ENCODE peak calls at places on chromosome 17, in eight cellular contexts. One of them, this sample, is unnamed.

GRCh38 chr17:81843713-81844326 is 9.0 kb upstream of the PPP1R27 start:
- DNase-seq in activated CD4-positive, CD25-positive, alpha-beta regulatory T cell: no peak
- DNase-seq in stimulated activated CD4-positive, alpha-beta T cell treated with anti-CD3 and anti-CD28 coated beads, Interleukin-4, amount 100 ng/mL, for 1 hour: no peak
- DNase-seq in progenitor cell of endocrine pancreas: no peak
- DNase-seq in left cardiac atrium: no peak
- DNase-seq in CD8-positive, alpha-beta T cell: no peak
- DNase-seq in fibroblast of villous mesenchyme: no peak
- DNase-seq in HS-5: no peak
- DNase-seq in this sample: no peak

GRCh38 chr17:8991514-8992285 is 26.2 kb upstream of the PIK3R5 start:
- DNase-seq in activated CD4-positive, CD25-positive, alpha-beta regulatory T cell: peak
- DNase-seq in stimulated activated CD4-positive, alpha-beta T cell treated with anti-CD3 and anti-CD28 coated beads, Interleukin-4, amount 100 ng/mL, for 1 hour: peak
- DNase-seq in HS-5: peak
- DNase-seq in progenitor cell of endocrine pancreas: peak
- DNase-seq in fibroblast of villous mesenchyme: peak
- DNase-seq in CD8-positive, alpha-beta T cell: peak
- DNase-seq in left cardiac atrium: peak
- DNase-seq in this sample: no peak

GRCh38 chr17:35801583-35802224 is 6.3 kb upstream of the MMP28 start:
- DNase-seq in stimulated activated CD4-positive, alpha-beta T cell treated with anti-CD3 and anti-CD28 coated beads, Interleukin-4, amount 100 ng/mL, for 1 hour: no peak
- DNase-seq in HS-5: no peak
- DNase-seq in progenitor cell of endocrine pancreas: no peak
- DNase-seq in left cardiac atrium: peak
- DNase-seq in activated CD4-positive, CD25-positive, alpha-beta regulatory T cell: no peak
- DNase-seq in CD8-positive, alpha-beta T cell: peak
- DNase-seq in fibroblast of villous mesenchyme: peak
- DNase-seq in this sample: no peak

GRCh38 chr17:42274812-42275526 is 1.2 kb downstream of the STAT5B start:
- DNase-seq in HS-5: no peak
- DNase-seq in CD8-positive, alpha-beta T cell: no peak
- DNase-seq in fibroblast of villous mesenchyme: no peak
- DNase-seq in activated CD4-positive, CD25-positive, alpha-beta regulatory T cell: no peak
- DNase-seq in stimulated activated CD4-positive, alpha-beta T cell treated with anti-CD3 and anti-CD28 coated beads, Interleukin-4, amount 100 ng/mL, for 1 hour: no peak
- DNase-seq in progenitor cell of endocrine pancreas: no peak
- DNase-seq in left cardiac atrium: no peak
- DNase-seq in this sample: no peak

GRCh38 chr17:81237591-81238489 is 1.0 kb downstream of the TEPSIN start:
- DNase-seq in left cardiac atrium: no peak
- DNase-seq in progenitor cell of endocrine pancreas: no peak
- DNase-seq in HS-5: no peak
- DNase-seq in fibroblast of villous mesenchyme: no peak
- DNase-seq in activated CD4-positive, CD25-positive, alpha-beta regulatory T cell: no peak
- DNase-seq in stimulated activated CD4-positive, alpha-beta T cell treated with anti-CD3 and anti-CD28 coated beads, Interleukin-4, amount 100 ng/mL, for 1 hour: no peak
- DNase-seq in CD8-positive, alpha-beta T cell: no peak
- DNase-seq in this sample: no peak

GRCh38 chr17:75720656-75721462 is at the start of gene ITGB4:
- DNase-seq in activated CD4-positive, CD25-positive, alpha-beta regulatory T cell: no peak
- DNase-seq in stimulated activated CD4-positive, alpha-beta T cell treated with anti-CD3 and anti-CD28 coated beads, Interleukin-4, amount 100 ng/mL, for 1 hour: peak
- DNase-seq in CD8-positive, alpha-beta T cell: peak
- DNase-seq in progenitor cell of endocrine pancreas: peak
- DNase-seq in left cardiac atrium: peak
- DNase-seq in HS-5: no peak
- DNase-seq in fibroblast of villous mesenchyme: no peak
- DNase-seq in this sample: no peak

GRCh38 chr17:29561541-29562517 is 5.0 kb downstream of the ABHD15 start:
- DNase-seq in stimulated activated CD4-positive, alpha-beta T cell treated with anti-CD3 and anti-CD28 coated beads, Interleukin-4, amount 100 ng/mL, for 1 hour: no peak
- DNase-seq in left cardiac atrium: no peak
- DNase-seq in CD8-positive, alpha-beta T cell: no peak
- DNase-seq in HS-5: no peak
- DNase-seq in fibroblast of villous mesenchyme: peak
- DNase-seq in activated CD4-positive, CD25-positive, alpha-beta regulatory T cell: no peak
- DNase-seq in progenitor cell of endocrine pancreas: no peak
- DNase-seq in this sample: no peak

GRCh38 chr17:17350491-17351355 is 47.5 kb downstream of the NT5M start:
- DNase-seq in CD8-positive, alpha-beta T cell: no peak
- DNase-seq in progenitor cell of endocrine pancreas: no peak
- DNase-seq in fibroblast of villous mesenchyme: no peak
- DNase-seq in HS-5: no peak
- DNase-seq in left cardiac atrium: no peak
- DNase-seq in activated CD4-positive, CD25-positive, alpha-beta regulatory T cell: no peak
- DNase-seq in stimulated activated CD4-positive, alpha-beta T cell treated with anti-CD3 and anti-CD28 coated beads, Interleukin-4, amount 100 ng/mL, for 1 hour: no peak
- DNase-seq in this sample: no peak

GRCh38 chr17:59067756-59068155 is 38.9 kb downstream of the TRIM37 start:
- DNase-seq in stimulated activated CD4-positive, alpha-beta T cell treated with anti-CD3 and anti-CD28 coated beads, Interleukin-4, amount 100 ng/mL, for 1 hour: no peak
- DNase-seq in activated CD4-positive, CD25-positive, alpha-beta regulatory T cell: no peak
- DNase-seq in HS-5: no peak
- DNase-seq in progenitor cell of endocrine pancreas: no peak
- DNase-seq in CD8-positive, alpha-beta T cell: no peak
- DNase-seq in left cardiac atrium: no peak
- DNase-seq in fibroblast of villous mesenchyme: no peak
- DNase-seq in this sample: no peak

GRCh38 chr17:79214459-79214858 is 139.8 kb downstream of the ENGASE start:
- DNase-seq in activated CD4-positive, CD25-positive, alpha-beta regulatory T cell: no peak
- DNase-seq in progenitor cell of endocrine pancreas: no peak
- DNase-seq in fibroblast of villous mesenchyme: no peak
- DNase-seq in stimulated activated CD4-positive, alpha-beta T cell treated with anti-CD3 and anti-CD28 coated beads, Interleukin-4, amount 100 ng/mL, for 1 hour: no peak
- DNase-seq in left cardiac atrium: no peak
- DNase-seq in HS-5: no peak
- DNase-seq in CD8-positive, alpha-beta T cell: no peak
- DNase-seq in this sample: no peak

GRCh38 chr17:5933430-5933829 is 136.7 kb upstream of the WSCD1 start:
- DNase-seq in stimulated activated CD4-positive, alpha-beta T cell treated with anti-CD3 and anti-CD28 coated beads, Interleukin-4, amount 100 ng/mL, for 1 hour: no peak
- DNase-seq in left cardiac atrium: no peak
- DNase-seq in CD8-positive, alpha-beta T cell: no peak
- DNase-seq in fibroblast of villous mesenchyme: no peak
- DNase-seq in activated CD4-positive, CD25-positive, alpha-beta regulatory T cell: no peak
- DNase-seq in progenitor cell of endocrine pancreas: no peak
- DNase-seq in HS-5: no peak
- DNase-seq in this sample: no peak

GRCh38 chr17:61000911-61001310 is 323.3 kb downstream of the BCAS3 start:
- DNase-seq in fibroblast of villous mesenchyme: peak
- DNase-seq in HS-5: peak
- DNase-seq in progenitor cell of endocrine pancreas: no peak
- DNase-seq in stimulated activated CD4-positive, alpha-beta T cell treated with anti-CD3 and anti-CD28 coated beads, Interleukin-4, amount 100 ng/mL, for 1 hour: no peak
- DNase-seq in activated CD4-positive, CD25-positive, alpha-beta regulatory T cell: no peak
- DNase-seq in left cardiac atrium: no peak
- DNase-seq in CD8-positive, alpha-beta T cell: no peak
- DNase-seq in this sample: no peak

GRCh38 chr17:42803074-42803883 is 4.6 kb downstream of the CNTD1 start:
- DNase-seq in CD8-positive, alpha-beta T cell: no peak
- DNase-seq in HS-5: no peak
- DNase-seq in progenitor cell of endocrine pancreas: no peak
- DNase-seq in left cardiac atrium: no peak
- DNase-seq in activated CD4-positive, CD25-positive, alpha-beta regulatory T cell: no peak
- DNase-seq in stimulated activated CD4-positive, alpha-beta T cell treated with anti-CD3 and anti-CD28 coated beads, Interleukin-4, amount 100 ng/mL, for 1 hour: no peak
- DNase-seq in fibroblast of villous mesenchyme: peak
- DNase-seq in this sample: no peak

GRCh38 chr17:53316073-53316472 is 506.7 kb upstream of the KIF2B start:
- DNase-seq in activated CD4-positive, CD25-positive, alpha-beta regulatory T cell: no peak
- DNase-seq in CD8-positive, alpha-beta T cell: no peak
- DNase-seq in stimulated activated CD4-positive, alpha-beta T cell treated with anti-CD3 and anti-CD28 coated beads, Interleukin-4, amount 100 ng/mL, for 1 hour: no peak
- DNase-seq in HS-5: no peak
- DNase-seq in fibroblast of villous mesenchyme: no peak
- DNase-seq in left cardiac atrium: no peak
- DNase-seq in progenitor cell of endocrine pancreas: no peak
- DNase-seq in this sample: no peak

GRCh38 chr17:48546924-48547838 is 2.3 kb upstream of the HOXB2 start:
- DNase-seq in CD8-positive, alpha-beta T cell: no peak
- DNase-seq in stimulated activated CD4-positive, alpha-beta T cell treated with anti-CD3 and anti-CD28 coated beads, Interleukin-4, amount 100 ng/mL, for 1 hour: no peak
- DNase-seq in progenitor cell of endocrine pancreas: no peak
- DNase-seq in HS-5: no peak
- DNase-seq in activated CD4-positive, CD25-positive, alpha-beta regulatory T cell: no peak
- DNase-seq in fibroblast of villous mesenchyme: peak
- DNase-seq in left cardiac atrium: no peak
- DNase-seq in this sample: no peak

GRCh38 chr17:63132509-63132911 is 166.5 kb downstream of the TANC2 start:
- DNase-seq in progenitor cell of endocrine pancreas: no peak
- DNase-seq in activated CD4-positive, CD25-positive, alpha-beta regulatory T cell: no peak
- DNase-seq in fibroblast of villous mesenchyme: no peak
- DNase-seq in CD8-positive, alpha-beta T cell: no peak
- DNase-seq in HS-5: no peak
- DNase-seq in stimulated activated CD4-positive, alpha-beta T cell treated with anti-CD3 and anti-CD28 coated beads, Interleukin-4, amount 100 ng/mL, for 1 hour: no peak
- DNase-seq in left cardiac atrium: no peak
- DNase-seq in this sample: no peak

GRCh38 chr17:56592487-56593072 is 919 bp upstream of the NOG start:
- DNase-seq in fibroblast of villous mesenchyme: peak
- DNase-seq in left cardiac atrium: peak
- DNase-seq in stimulated activated CD4-positive, alpha-beta T cell treated with anti-CD3 and anti-CD28 coated beads, Interleukin-4, amount 100 ng/mL, for 1 hour: peak
- DNase-seq in progenitor cell of endocrine pancreas: peak
- DNase-seq in HS-5: no peak
- DNase-seq in activated CD4-positive, CD25-positive, alpha-beta regulatory T cell: peak
- DNase-seq in CD8-positive, alpha-beta T cell: peak
- DNase-seq in this sample: peak

GRCh38 chr17:82273327-82274133 is at the start of gene CSNK1D:
- DNase-seq in progenitor cell of endocrine pancreas: peak
- DNase-seq in stimulated activated CD4-positive, alpha-beta T cell treated with anti-CD3 and anti-CD28 coated beads, Interleukin-4, amount 100 ng/mL, for 1 hour: peak
- DNase-seq in left cardiac atrium: peak
- DNase-seq in fibroblast of villous mesenchyme: peak
- DNase-seq in activated CD4-positive, CD25-positive, alpha-beta regulatory T cell: peak
- DNase-seq in CD8-positive, alpha-beta T cell: peak
- DNase-seq in HS-5: no peak
- DNase-seq in this sample: no peak

This sample was measured in HS-27A.